ENCODE peak calls at places on chromosomes 3 and 15, in five cellular contexts. I is AG04450, G is Caco-2, H is tibial artery, X is skeletal muscle cell. W is an unnamed sample.

GRCh38 chr15:27850050-27850449 is 249.1 kb downstream of the OCA2 start:
- DNase-seq in I (no peak), X (no peak), G (no peak), H (no peak), W (no peak)

GRCh38 chr3:50177346-50177745 is 14.1 kb upstream of the GNAT1 start:
- DNase-seq in X (no peak), G (no peak), H (no peak), I (no peak), W (no peak)

GRCh38 chr3:32960404-32961160 is 9.1 kb downstream of the CCR4 start:
- DNase-seq in I (no peak), H (no peak), X (no peak), G (no peak), W (no peak)

GRCh38 chr3:21073561-21073960 is 677.4 kb downstream of the ZNF385D start:
- DNase-seq in X (no peak), H (no peak), I (no peak), G (no peak), W (no peak)

GRCh38 chr3:73784647-73785420 is 160.1 kb upstream of the PDZRN3 start:
- DNase-seq in G (no peak), I (no peak), X (no peak), H (no peak), W (peak)

GRCh38 chr3:16151109-16151508 is 23.4 kb upstream of the GALNT15 start:
- DNase-seq in X (peak), H (peak), I (peak), G (no peak), W (no peak)

GRCh38 chr3:42505849-42506410 is 3.5 kb downstream of the VIPR1 start:
- DNase-seq in G (no peak), X (no peak), H (peak), I (no peak), W (no peak)

GRCh38 chr3:107208100-107208499 is 169.1 kb upstream of the CCDC54 start:
- DNase-seq in G (no peak), H (peak), X (peak), I (peak), W (peak)

GRCh38 chr3:193742628-193743027 is 149.6 kb downstream of the OPA1 start:
- DNase-seq in I (no peak), H (no peak), G (no peak), X (no peak), W (no peak)

DNA sequence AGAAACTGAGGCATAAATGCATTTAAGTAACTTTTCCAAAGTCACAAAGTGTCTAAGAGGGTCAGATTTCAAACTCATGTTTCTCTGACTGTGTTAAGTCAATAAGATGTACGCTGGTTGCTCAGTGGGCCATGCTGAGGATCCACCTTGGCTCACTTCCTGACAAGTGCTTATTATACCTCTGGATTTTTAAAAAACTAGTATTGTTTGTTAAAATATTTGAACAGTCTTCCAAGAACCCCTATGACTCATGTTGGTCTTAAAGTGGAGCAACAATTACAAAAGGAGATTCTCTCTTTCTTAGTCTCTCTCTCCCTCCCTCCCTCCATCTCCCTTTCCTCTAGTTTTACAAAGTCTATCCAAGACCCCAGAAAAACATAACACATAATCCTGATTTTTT is 1050.2 kb downstream of the AGBL1 start:
- DNase-seq in H (no peak), X (no peak), G (no peak), I (no peak), W (no peak)
- H3K4me3 ChIP-seq in H (no peak), X (no peak), G (no peak), I (no peak), W (no peak)

GRCh38 chr3:48664313-48664644 is 1.6 kb upstream of the CELSR3 start:
- DNase-seq in X (no peak), I (no peak), H (no peak), G (no peak), W (no peak)
- H3K4me3 ChIP-seq in X (no peak), I (no peak), H (peak), G (no peak), W (peak)

GRCh38 chr3:111739241-111739952 is 119.7 kb upstream of the PHLDB2 start:
- DNase-seq in I (no peak), X (no peak), G (no peak), H (no peak), W (no peak)
- H3K4me3 ChIP-seq in I (no peak), X (no peak), G (no peak), H (no peak), W (no peak)

GRCh38 chr15:57665939-57666338 is 40.6 kb upstream of the POLR2M start:
- DNase-seq in H (no peak), X (no peak), G (no peak), I (no peak), W (no peak)

GRCh38 chr15:57668074-57668473 is 38.4 kb upstream of the POLR2M start:
- DNase-seq in X (no peak), G (no peak), H (no peak), I (no peak), W (no peak)

GRCh38 chr15:57663262-57663661 is 43.3 kb upstream of the POLR2M start:
- DNase-seq in G (no peak), H (no peak), X (no peak), I (no peak), W (no peak)

GRCh38 chr15:57665187-57665586 is 41.3 kb upstream of the POLR2M start:
- DNase-seq in I (no peak), H (no peak), X (no peak), G (no peak), W (no peak)

GRCh38 chr15:57667171-57667924 is 39.2 kb upstream of the POLR2M start:
- DNase-seq in G (peak), H (no peak), X (peak), I (peak), W (peak)
- H3K4me3 ChIP-seq in G (peak), H (peak), X (no peak), I (no peak), W (peak)

GRCh38 chr3:23254287-23254686 is 51.2 kb downstream of the UBE2E2 start:
- DNase-seq in X (no peak), I (no peak), H (no peak), G (peak), W (no peak)
- H3K4me3 ChIP-seq in X (no peak), I (no peak), H (no peak), G (no peak), W (no peak)

GRCh38 chr15:101618861-101619614 is 33.1 kb downstream of the TM2D3 start:
- DNase-seq in X (no peak), I (no peak), H (no peak), G (no peak), W (no peak)

GRCh38 chr15:101618056-101618455 is 34.1 kb downstream of the TM2D3 start:
- DNase-seq in G (no peak), I (no peak), H (no peak), X (no peak), W (no peak)

GRCh38 chr15:101619615-101619865 is 32.6 kb downstream of the TM2D3 start:
- DNase-seq in I (no peak), H (no peak), G (no peak), X (no peak), W (no peak)

GRCh38 chr15:101621961-101622360 is 30.2 kb downstream of the TM2D3 start:
- DNase-seq in H (no peak), X (no peak), G (no peak), I (no peak), W (no peak)

DNA sequence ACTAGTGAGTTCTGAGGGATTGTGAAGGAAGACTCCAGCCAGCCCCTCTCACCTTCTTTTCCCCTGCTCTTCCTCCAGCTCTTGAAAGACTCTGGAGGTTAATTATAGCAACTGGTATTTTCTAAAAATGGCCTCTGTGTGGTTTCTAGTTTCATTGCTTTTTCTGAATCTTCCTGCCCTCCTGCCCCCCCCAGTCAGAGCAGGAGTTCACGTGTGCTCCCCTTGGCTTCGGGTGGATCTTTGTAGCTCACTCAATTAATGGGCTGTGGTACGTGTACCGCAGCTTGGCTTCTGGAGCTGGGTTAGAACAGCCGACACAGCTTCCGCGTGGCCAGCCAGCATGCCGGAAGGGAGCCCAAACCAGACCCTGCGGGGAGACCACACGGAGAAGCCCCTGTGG is 31.5 kb downstream of the TM2D3 start:
- DNase-seq in X (no peak), H (no peak), G (no peak), I (no peak), W (no peak)
- H3K4me3 ChIP-seq in X (no peak), H (no peak), G (no peak), I (no peak), W (no peak)

DNA sequence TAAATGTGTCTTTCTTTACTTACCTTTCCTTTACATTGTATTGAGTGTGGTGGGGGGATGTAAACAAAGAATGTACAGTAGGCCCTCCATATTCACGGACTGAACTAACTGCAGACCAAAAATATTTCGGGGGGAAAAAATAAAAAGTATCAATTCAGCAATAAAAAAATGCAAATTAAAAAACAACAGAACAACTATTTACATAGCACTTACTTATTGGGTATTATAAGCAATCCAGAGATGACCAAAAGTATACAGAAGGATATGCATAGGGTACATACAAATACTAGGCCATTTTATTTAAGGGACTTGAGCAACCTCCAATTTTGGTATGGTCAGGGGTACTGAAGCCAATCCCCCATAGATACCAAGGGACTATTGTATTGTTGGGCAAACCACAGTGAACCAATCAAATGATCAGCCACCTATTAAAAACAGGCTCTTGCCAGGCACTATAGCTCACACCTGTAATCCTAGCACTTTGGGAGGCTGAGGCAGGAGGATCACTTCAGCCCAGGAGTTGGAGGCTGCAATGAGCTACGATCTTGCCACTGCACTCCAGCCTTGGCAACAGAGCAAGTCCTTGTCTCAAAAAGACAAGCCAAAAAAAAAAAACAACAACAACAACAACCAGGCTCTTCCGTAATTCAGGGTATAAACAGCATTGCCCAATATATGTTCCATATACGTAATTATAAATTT is 1.8 kb downstream of the VPS13C start:
- DNase-seq in H (no peak), I (no peak), G (no peak), X (no peak), W (no peak)
- H3K4me3 ChIP-seq in H (no peak), I (no peak), G (no peak), X (no peak), W (peak)

GRCh38 chr3:184145881-184146280 is 9.3 kb upstream of the DVL3 start:
- DNase-seq in X (no peak), I (no peak), H (no peak), G (no peak), W (no peak)
- H3K4me3 ChIP-seq in X (no peak), I (no peak), H (no peak), G (no peak), W (no peak)

W was measured in HFF-Myc.